ENCODE peak calls at places on chromosomes 1 and 21, in seven cellular contexts. U is stimulated activated CD4-positive, alpha-beta T cell treated with anti-CD3 and anti-CD28 coated beads, Interleukin-4, amount 100 ng/mL, for 24 hours; H is activated naive CD4-positive, alpha-beta T cell treated with Interleukin-2 at 50 U/mL for 16 hours; B is non-pigmented ciliary epithelial cell; Q is IMR-90; X is small intestine; S is effector memory CD8-positive, alpha-beta T cell. C is an unnamed sample.

GRCh38 chr1:108712605-108713150 is at the start of gene FNDC7:
- DNase-seq in U (no peak), B (no peak), X (no peak), H (no peak), Q (peak; percentile 42), S (no peak), C (no peak)

GRCh38 chr1:241611063-241611462 is 29.1 kb downstream of the CHML start:
- DNase-seq in X (peak; percentile 87), Q (peak; percentile 79), H (no peak), S (peak; percentile 11), B (no peak), U (no peak), C (peak; percentile 82)

GRCh38 chr1:234848972-234849641 is 239.1 kb upstream of the IRF2BP2 start:
- DNase-seq in Q (peak; percentile 86), X (no peak), S (no peak), H (no peak), U (no peak), B (no peak), C (peak; percentile 97)

GRCh38 chr1:79811173-79811572 is 804.6 kb upstream of the ADGRL4 start:
- DNase-seq in Q (peak; percentile 88), X (no peak), U (no peak), B (peak; percentile 49), H (no peak), S (no peak), C (peak; percentile 94)

GRCh38 chr21:14306143-14306907 is 76.6 kb downstream of the HSPA13 start:
- DNase-seq in Q (peak; percentile 3), X (no peak), S (no peak), H (no peak), B (no peak), U (no peak), C (peak; percentile 18)

GRCh38 chr1:86993269-86993985 is 79.0 kb downstream of the HS2ST1 start:
- DNase-seq in S (no peak), H (no peak), U (no peak), B (no peak), Q (no peak), X (no peak), C (no peak)

GRCh38 chr21:29649370-29649963 is 290.3 kb downstream of the GRIK1 start:
- DNase-seq in U (no peak), B (no peak), X (no peak), H (no peak), Q (no peak), S (no peak), C (no peak)

GRCh38 chr1:7087888-7088287 is 302.6 kb downstream of the CAMTA1 start:
- DNase-seq in X (no peak), Q (no peak), S (no peak), H (no peak), B (no peak), U (no peak), C (no peak)

GRCh38 chr1:210222288-210223006 is 10.1 kb upstream of the SERTAD4 start:
- DNase-seq in U (no peak), S (no peak), X (peak; percentile 82), H (no peak), B (no peak), Q (no peak), C (no peak)

GRCh38 chr1:163761898-163762297 is 440.1 kb downstream of the NUF2 start:
- DNase-seq in Q (no peak), B (no peak), X (no peak), U (no peak), H (no peak), S (no peak), C (no peak)

GRCh38 chr1:235998812-235999211 is 66.1 kb downstream of the NID1 start:
- DNase-seq in Q (no peak), H (peak; percentile 56), X (no peak), U (peak; percentile 39), S (peak; percentile 40), B (no peak), C (no peak)

GRCh38 chr1:77605246-77606026 is 77.0 kb downstream of the ZZZ3 start:
- DNase-seq in S (no peak), B (no peak), X (no peak), U (no peak), Q (peak; percentile 38), H (no peak), C (peak; percentile 92)

GRCh38 chr1:44733365-44733764 is 2.4 kb upstream of the RNU5D-1 start:
- DNase-seq in H (no peak), Q (peak; percentile 77), S (no peak), U (no peak), X (no peak), B (no peak), C (peak; percentile 71)

GRCh38 chr1:56028879-56029278 is 550.5 kb downstream of the PLPP3 start:
- DNase-seq in S (no peak), U (no peak), H (no peak), B (no peak), X (peak; percentile 59), Q (no peak), C (no peak)